ENCODE peak calls at places on chromosomes 7 and 10, in ten cellular contexts. R, W, A, E, T, Z, O, V, L and U are unnamed samples.

GRCh38 chr10:36446873-36447272 is 678.5 kb upstream of the ANKRD30A start:
- DNase-seq in R (peak), W (no peak), A (no peak), E (no peak), T (no peak), Z (peak), O (no peak), V (no peak), L (no peak), U (no peak)

GRCh38 chr10:125694874-125695273 is 11.9 kb upstream of the TEX36 start:
- DNase-seq in R (peak), W (no peak), A (no peak), E (no peak), T (no peak), Z (no peak), O (no peak), V (no peak), L (no peak), U (peak)

GRCh38 chr10:128568979-128569378 is 442.8 kb upstream of the MKI67 start:
- DNase-seq in R (no peak), W (no peak), A (peak), E (no peak), T (no peak), Z (no peak), O (no peak), V (no peak), L (peak), U (no peak)

GRCh38 chr10:87920538-87920937 is 57.1 kb downstream of the PTEN start:
- DNase-seq in R (no peak), W (no peak), A (no peak), E (no peak), T (no peak), Z (no peak), O (no peak), V (no peak), L (no peak), U (no peak)

GRCh38 chr10:99461230-99461629 is 30.8 kb upstream of the GOT1 start:
- DNase-seq in R (peak), W (no peak), A (no peak), E (no peak), T (no peak), Z (no peak), O (no peak), V (no peak), L (no peak), U (no peak)

GRCh38 chr7:105352018-105352612 is 36.6 kb downstream of the SRPK2 start:
- DNase-seq in R (peak), W (peak), A (no peak), E (peak), T (no peak), Z (no peak), O (peak), V (peak), L (peak), U (peak)

GRCh38 chr7:26265499-26266075 is 26.1 kb upstream of the SNX10 start:
- DNase-seq in R (no peak), W (no peak), A (no peak), E (no peak), T (no peak), Z (no peak), O (no peak), V (no peak), L (no peak), U (no peak)

GRCh38 chr10:22767859-22768258 is 53.5 kb upstream of the PIP4K2A start:
- DNase-seq in R (no peak), W (no peak), A (no peak), E (no peak), T (no peak), Z (no peak), O (no peak), V (no peak), L (no peak), U (no peak)

GRCh38 chr7:80218723-80219122 is 84.1 kb downstream of the GNAI1 start:
- DNase-seq in R (peak), W (no peak), A (no peak), E (no peak), T (no peak), Z (no peak), O (no peak), V (no peak), L (no peak), U (no peak)

GRCh38 chr10:126671402-126671975 is 996 bp upstream of the C10orf90 start:
- DNase-seq in R (no peak), W (no peak), A (no peak), E (no peak), T (no peak), Z (no peak), O (no peak), V (no peak), L (no peak), U (peak)

GRCh38 chr10:87532696-87533095 is 28.0 kb downstream of the MINPP1 start:
- DNase-seq in R (no peak), W (no peak), A (no peak), E (no peak), T (no peak), Z (no peak), O (no peak), V (no peak), L (no peak), U (no peak)

GRCh38 chr10:70503776-70504175 is 25.2 kb downstream of the PALD1 start:
- DNase-seq in R (no peak), W (no peak), A (no peak), E (no peak), T (no peak), Z (no peak), O (no peak), V (no peak), L (no peak), U (no peak)

GRCh38 chr7:13262929-13263530 is 575.6 kb downstream of the ARL4A start:
- DNase-seq in R (peak), W (no peak), A (no peak), E (no peak), T (no peak), Z (peak), O (no peak), V (no peak), L (no peak), U (no peak)

GRCh38 chr7:142866361-142867096 is 11.7 kb downstream of the EPHB6 start:
- DNase-seq in R (peak), W (no peak), A (peak), E (no peak), T (no peak), Z (peak), O (no peak), V (peak), L (peak), U (peak)

GRCh38 chr10:21092683-21093524 is 195.8 kb upstream of the NEBL start:
- DNase-seq in R (no peak), W (no peak), A (no peak), E (no peak), T (no peak), Z (no peak), O (no peak), V (no peak), L (no peak), U (no peak)

GRCh38 chr10:124092270-124093075 is 925 bp downstream of the CHST15 start:
- DNase-seq in R (peak), W (no peak), A (peak), E (peak), T (no peak), Z (peak), O (no peak), V (peak), L (no peak), U (peak)

GRCh38 chr10:26410356-26410755 is 27.8 kb upstream of the APBB1IP start:
- DNase-seq in R (no peak), W (no peak), A (no peak), E (no peak), T (no peak), Z (no peak), O (no peak), V (no peak), L (peak), U (no peak)

GRCh38 chr7:148058092-148058491 is 532.5 kb upstream of the C7orf33 start:
- DNase-seq in R (no peak), W (no peak), A (no peak), E (no peak), T (no peak), Z (peak), O (no peak), V (no peak), L (no peak), U (no peak)

GRCh38 chr7:66176914-66177313 is 28.2 kb upstream of the TPST1 start:
- DNase-seq in R (no peak), W (no peak), A (no peak), E (no peak), T (no peak), Z (no peak), O (no peak), V (no peak), L (no peak), U (no peak)

GRCh38 chr7:121755818-121756501 is 117.0 kb upstream of the PTPRZ1 start:
- DNase-seq in R (no peak), W (no peak), A (peak), E (no peak), T (no peak), Z (no peak), O (no peak), V (no peak), L (no peak), U (peak)

GRCh38 chr7:69526570-69526969 is 71.7 kb upstream of the AUTS2 start:
- DNase-seq in R (no peak), W (peak), A (no peak), E (peak), T (no peak), Z (no peak), O (no peak), V (no peak), L (no peak), U (no peak)

GRCh38 chr10:95414844-95415545 is 124.2 kb upstream of the PDLIM1 start:
- DNase-seq in R (no peak), W (no peak), A (no peak), E (no peak), T (no peak), Z (no peak), O (no peak), V (no peak), L (no peak), U (no peak)

GRCh38 chr7:3461923-3462322 is 160.9 kb downstream of the SDK1 start:
- DNase-seq in R (no peak), W (no peak), A (no peak), E (no peak), T (no peak), Z (no peak), O (no peak), V (no peak), L (no peak), U (no peak)

GRCh38 chr7:70634610-70635068 is 497.3 kb upstream of the GALNT17 start:
- DNase-seq in R (no peak), W (no peak), A (no peak), E (no peak), T (no peak), Z (no peak), O (no peak), V (no peak), L (no peak), U (no peak)

GRCh38 chr10:60149003-60149402 is 240.7 kb downstream of the ANK3 start:
- DNase-seq in R (no peak), W (no peak), A (no peak), E (no peak), T (no peak), Z (no peak), O (no peak), V (peak), L (no peak), U (no peak)

GRCh38 chr10:13987472-13987871 is 343.3 kb downstream of the FRMD4A start:
- DNase-seq in R (peak), W (no peak), A (no peak), E (no peak), T (no peak), Z (no peak), O (no peak), V (no peak), L (no peak), U (no peak)

GRCh38 chr7:142939226-142939910 is at the start of gene LLCFC1:
- DNase-seq in R (no peak), W (no peak), A (no peak), E (no peak), T (peak), Z (peak), O (no peak), V (no peak), L (no peak), U (peak)

GRCh38 chr10:83539528-83540308 is 599.6 kb upstream of the GHITM start:
- DNase-seq in R (no peak), W (no peak), A (no peak), E (no peak), T (no peak), Z (no peak), O (no peak), V (peak), L (no peak), U (no peak)

GRCh38 chr10:96292971-96293909 is 11.0 kb upstream of the DNTT start:
- DNase-seq in R (peak), W (no peak), A (no peak), E (no peak), T (no peak), Z (peak), O (peak), V (peak), L (no peak), U (peak)

GRCh38 chr10:15227611-15228372 is 59.3 kb upstream of the NMT2 start:
- DNase-seq in R (no peak), W (no peak), A (no peak), E (no peak), T (no peak), Z (no peak), O (no peak), V (no peak), L (no peak), U (no peak)

GRCh38 chr10:98919899-98920298 is 315.8 kb downstream of the HPSE2 start:
- DNase-seq in R (no peak), W (no peak), A (no peak), E (no peak), T (no peak), Z (no peak), O (no peak), V (no peak), L (no peak), U (no peak)

DNA sequence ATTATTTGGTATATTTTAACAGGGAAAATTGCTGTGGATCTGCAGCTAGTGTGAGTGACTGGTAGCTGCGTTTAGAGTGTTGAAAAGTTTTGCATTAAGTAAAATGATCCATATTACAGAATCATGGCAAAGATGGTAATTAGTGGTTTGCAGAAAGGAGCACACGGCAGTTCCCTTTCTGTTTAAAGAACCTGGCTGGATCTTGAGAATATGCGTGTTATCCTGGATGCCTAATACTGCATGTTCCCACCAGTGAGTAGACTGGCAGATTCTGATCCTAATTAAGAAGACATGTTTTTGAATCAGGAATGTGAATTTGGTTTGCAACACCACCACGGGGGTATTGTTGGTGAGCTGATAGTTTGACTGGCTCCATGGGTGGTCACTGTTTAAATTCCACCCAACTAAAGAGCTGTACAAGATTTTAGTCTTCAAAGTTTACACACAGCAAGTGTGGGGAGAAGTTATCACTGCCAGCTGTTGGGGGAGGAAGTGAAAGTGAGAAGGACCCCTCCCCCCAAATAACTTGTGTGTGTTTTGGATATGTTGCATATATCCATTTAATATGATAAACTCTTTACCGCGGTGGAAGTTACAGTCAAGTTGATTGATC is 5.6 kb downstream of the RBM20 start:
- DNase-seq in R (no peak), W (no peak), A (no peak), E (no peak), T (no peak), Z (no peak), O (no peak), V (no peak), L (peak), U (no peak)
- H3K4me3 ChIP-seq in R (no peak), W (peak), A (no peak), E (no peak), T (no peak), Z (no peak), O (no peak), V (no peak), L (no peak), U (no peak)

DNA sequence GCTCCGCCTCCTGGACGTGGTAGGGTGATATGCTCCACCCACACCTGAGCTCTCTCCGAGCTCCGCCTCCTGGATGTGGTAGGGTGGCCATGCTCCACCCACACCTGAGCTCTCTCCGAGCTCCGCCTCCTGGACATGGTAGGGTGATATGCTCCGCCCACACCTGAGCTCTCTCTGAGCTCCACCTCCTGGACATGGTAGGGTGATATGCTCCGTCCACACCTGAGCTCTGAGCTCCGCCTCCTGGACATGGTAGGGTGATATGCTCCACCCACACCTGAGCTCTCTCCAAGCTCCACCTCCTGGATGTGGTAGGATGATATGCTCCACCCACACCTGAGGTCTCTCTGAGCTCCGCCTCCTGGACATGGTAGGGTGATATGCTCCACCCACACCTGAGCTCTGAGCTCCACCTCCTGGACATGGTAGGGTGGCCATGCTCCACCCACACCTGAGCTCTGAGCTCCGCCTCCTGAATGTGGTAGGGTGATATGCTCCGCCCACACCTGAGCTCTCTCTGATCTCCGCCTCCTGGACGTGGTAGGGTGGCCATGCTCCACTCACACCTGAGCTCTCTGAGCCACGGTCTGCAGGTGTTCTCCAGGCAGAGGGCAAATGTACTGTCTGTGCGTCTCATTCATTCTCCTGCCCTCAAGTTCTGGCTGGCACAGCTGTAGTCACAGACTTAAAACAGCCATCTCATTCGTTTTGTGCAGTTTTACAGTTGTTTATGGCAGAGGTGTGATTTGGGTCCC is 252.4 kb downstream of the DIP2C start:
- DNase-seq in R (no peak), W (no peak), A (no peak), E (no peak), T (no peak), Z (no peak), O (no peak), V (no peak), L (no peak), U (no peak)
- H3K27ac ChIP-seq in R (no peak), W (no peak), A (no peak), E (no peak), T (no peak), Z (no peak), O (no peak), V (no peak), L (no peak), U (no peak)

DNA sequence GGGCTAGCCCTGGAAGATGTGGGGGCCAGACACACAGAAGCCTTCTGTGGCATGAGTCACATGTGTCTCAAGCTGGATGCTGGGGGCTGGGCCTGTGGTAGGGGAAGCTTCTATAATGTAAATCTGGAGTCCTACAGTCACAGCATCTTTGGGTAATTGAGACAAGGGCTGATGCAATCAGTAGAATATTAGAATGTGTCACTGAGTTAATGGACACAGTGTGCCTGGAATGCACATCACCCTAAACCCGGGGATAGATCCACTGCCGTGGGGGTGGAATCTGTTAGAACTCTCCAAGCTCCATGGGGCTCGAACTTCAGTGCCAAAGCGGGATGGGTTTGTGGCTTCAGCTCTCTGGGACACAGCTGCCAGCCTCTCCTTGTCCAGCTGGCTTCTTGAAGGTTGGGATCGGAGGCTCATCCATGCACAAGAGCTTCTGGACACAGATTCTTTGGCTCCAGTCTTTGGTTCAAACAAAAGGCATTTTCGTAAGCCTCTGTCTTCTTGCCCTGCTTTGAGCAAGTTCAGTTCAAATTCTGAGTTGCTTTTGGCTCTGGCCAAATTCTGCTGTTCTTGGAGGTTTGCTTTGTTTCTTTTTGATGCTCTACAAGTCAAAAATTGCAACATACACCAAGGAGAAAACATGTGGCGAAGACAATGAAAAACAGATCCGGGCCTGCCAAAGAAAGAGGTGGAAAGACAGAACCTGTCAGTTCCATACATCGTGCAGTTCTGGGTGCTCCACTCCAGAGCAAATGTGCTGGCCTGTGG is 194.8 kb upstream of the ZNF32 start:
- DNase-seq in R (no peak), W (no peak), A (no peak), E (no peak), T (no peak), Z (no peak), O (no peak), V (no peak), L (peak), U (no peak)
- TF ChIP-seq POLR2AphosphoS5 in R (no peak), W (no peak), A (no peak), E (no peak), T (no peak), Z (no peak), O (no peak), V (no peak), L (no peak), U (no peak)

DNA sequence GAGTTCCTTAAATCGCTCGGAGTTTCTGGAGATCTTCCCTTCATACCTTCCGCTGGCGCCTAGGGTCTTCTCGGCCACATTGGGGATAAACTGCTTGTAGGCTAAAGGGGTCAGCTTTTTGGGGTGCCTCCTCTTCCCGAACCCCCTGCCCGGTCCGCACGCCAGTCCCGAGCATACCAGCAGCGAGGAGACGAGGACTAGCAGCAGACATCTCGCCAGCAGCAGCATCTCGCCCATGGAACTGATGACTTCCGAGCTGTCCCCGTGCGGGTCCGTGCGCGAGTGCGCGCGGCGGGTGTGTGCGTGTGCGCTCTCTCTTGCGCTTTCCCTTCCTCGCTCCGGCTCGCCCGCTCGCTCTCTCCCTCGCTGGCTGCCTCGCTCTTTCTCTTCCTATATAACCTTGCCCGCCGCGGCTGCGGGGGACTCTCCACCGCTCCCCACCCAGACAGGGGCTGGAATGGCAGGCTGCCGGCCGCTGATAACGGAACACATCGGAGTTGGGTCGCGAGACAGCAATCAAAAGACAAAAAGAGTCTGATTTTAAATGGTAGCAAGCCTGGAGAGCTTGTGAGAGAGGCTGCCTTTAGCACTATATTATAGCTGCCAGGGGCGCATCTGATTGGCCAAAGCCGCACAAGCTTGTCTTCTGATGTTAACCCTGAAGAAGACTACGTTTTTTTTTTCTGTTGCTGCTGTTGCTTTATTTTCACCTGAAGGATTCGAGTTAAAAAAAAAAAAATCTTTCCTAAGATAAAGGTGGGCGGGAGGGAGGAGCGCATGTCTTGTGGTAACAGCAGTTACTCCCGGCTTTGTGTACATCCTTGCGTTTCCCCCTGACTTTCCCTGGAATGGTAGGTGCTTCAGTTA is at the start of gene SHH:
- DNase-seq in R (peak), W (no peak), A (peak), E (no peak), T (no peak), Z (no peak), O (no peak), V (no peak), L (no peak), U (no peak)
- H3K4me3 ChIP-seq in R (peak), W (no peak), A (peak), E (no peak), T (no peak), Z (peak), O (no peak), V (no peak), L (no peak), U (peak)